ENCODE peak calls at places on chromosomes 12 and 14, in seven cellular contexts. Q is AG09319; W is nephron progenitor cell; B is foreskin keratinocyte; L is stimulated activated CD4-positive, alpha-beta T cell treated with anti-CD3 and anti-CD28 coated beads, Interleukin-2, amount 100 ng/mL, for 24 hours; H is amniotic epithelial cell; T is hippocampal formation. J is an unnamed sample.

GRCh38 chr12:131773582-131774221 is 54.5 kb upstream of the MMP17 start:
- DNase-seq in Q (no peak), W (no peak), B (no peak), L (no peak), H (no peak), T (no peak), J (no peak)

GRCh38 chr12:623172-623864 is 39.9 kb downstream of the NINJ2 start:
- DNase-seq in Q (no peak), W (no peak), B (no peak), L (no peak), H (no peak), T (no peak), J (no peak)

GRCh38 chr12:116368196-116369194 is 91.0 kb upstream of the MED13L start:
- DNase-seq in Q (no peak), W (no peak), B (no peak), L (no peak), H (no peak), T (no peak), J (no peak)

GRCh38 chr12:91562476-91562875 is 379.9 kb upstream of the DCN start:
- DNase-seq in Q (no peak), W (no peak), B (no peak), L (no peak), H (no peak), T (no peak), J (no peak)

GRCh38 chr12:17992002-17992656 is 97.9 kb downstream of the RERGL start:
- DNase-seq in Q (no peak), W (peak; percentile 52), B (peak; percentile 13), L (no peak), H (peak; percentile 34), T (peak; percentile 40), J (peak; percentile 39)

GRCh38 chr12:104480826-104481457 is 24.2 kb downstream of the CHST11 start:
- DNase-seq in Q (no peak), W (no peak), B (peak; percentile 71), L (no peak), H (peak; percentile 48), T (no peak), J (no peak)

GRCh38 chr14:99755629-99756603 is 37.3 kb upstream of the EML1 start:
- DNase-seq in Q (peak; percentile 80), W (no peak), B (no peak), L (no peak), H (peak; percentile 93), T (peak; percentile 17), J (no peak)

GRCh38 chr12:64826234-64826633 is 1.8 kb downstream of the TBC1D30 start:
- DNase-seq in Q (no peak), W (peak; percentile 83), B (peak; percentile 61), L (peak; percentile 46), H (peak; percentile 61), T (no peak), J (no peak)

GRCh38 chr12:105100998-105101397 is 6.5 kb upstream of the WASHC4 start:
- DNase-seq in Q (no peak), W (no peak), B (no peak), L (no peak), H (peak; percentile 42), T (no peak), J (no peak)

GRCh38 chr14:24911324-24912095 is 138.4 kb downstream of the STXBP6 start:
- DNase-seq in Q (peak; percentile 57), W (no peak), B (peak; percentile 30), L (no peak), H (peak; percentile 94), T (no peak), J (no peak)

GRCh38 chr12:124545508-124546418 is 21.6 kb downstream of the NCOR2 start:
- DNase-seq in Q (no peak), W (no peak), B (no peak), L (peak; percentile 49), H (peak; percentile 93), T (no peak), J (no peak)

GRCh38 chr12:6608592-6609311 is 1.6 kb upstream of the CHD4 start:
- DNase-seq in Q (no peak), W (no peak), B (no peak), L (peak; percentile 42), H (peak; percentile 43), T (no peak), J (peak; percentile 34)

GRCh38 chr12:124633269-124633953 is 66.0 kb upstream of the NCOR2 start:
- DNase-seq in Q (no peak), W (no peak), B (peak; percentile 91), L (no peak), H (peak; percentile 95), T (no peak), J (no peak)

GRCh38 chr12:70360218-70360617 is 5.9 kb upstream of the KCNMB4 start:
- DNase-seq in Q (no peak), W (no peak), B (no peak), L (no peak), H (no peak), T (no peak), J (no peak)

GRCh38 chr12:57577981-57578758 is 12.8 kb upstream of the PIP4K2C start:
- DNase-seq in Q (no peak), W (no peak), B (no peak), L (no peak), H (no peak), T (no peak), J (no peak)

GRCh38 chr14:51023964-51024363 is 70.9 kb downstream of the TRIM9 start:
- DNase-seq in Q (peak; percentile 56), W (no peak), B (no peak), L (no peak), H (no peak), T (peak; percentile 93), J (no peak)

GRCh38 chr12:12358528-12358927 is 1.6 kb downstream of the BORCS5 start:
- DNase-seq in Q (no peak), W (no peak), B (no peak), L (no peak), H (no peak), T (no peak), J (no peak)

GRCh38 chr14:76373456-76373855 is 2.5 kb upstream of the ESRRB start:
- DNase-seq in Q (no peak), W (no peak), B (peak; percentile 25), L (no peak), H (no peak), T (no peak), J (no peak)

GRCh38 chr14:50882932-50883826 is 11.3 kb downstream of the ABHD12B start:
- DNase-seq in Q (no peak), W (no peak), B (no peak), L (no peak), H (no peak), T (no peak), J (no peak)

GRCh38 chr12:79635676-79636075 is 55.1 kb downstream of the PAWR start:
- DNase-seq in Q (no peak), W (no peak), B (peak; percentile 61), L (no peak), H (peak; percentile 81), T (no peak), J (no peak)

GRCh38 chr12:110042260-110042659 is 6.1 kb downstream of the C12orf76 start:
- DNase-seq in Q (no peak), W (no peak), B (no peak), L (no peak), H (no peak), T (no peak), J (no peak)

GRCh38 chr12:56387152-56387551 is 24.5 kb upstream of the APOF start:
- DNase-seq in Q (no peak), W (peak; percentile 16), B (no peak), L (no peak), H (no peak), T (no peak), J (no peak)

GRCh38 chr12:71216725-71217579 is 59.2 kb upstream of the TSPAN8 start:
- DNase-seq in Q (peak; percentile 2), W (no peak), B (peak; percentile 39), L (no peak), H (no peak), T (peak; percentile 40), J (peak; percentile 60)

GRCh38 chr14:61183486-61183885 is 97.7 kb downstream of the TMEM30B start:
- DNase-seq in Q (no peak), W (no peak), B (no peak), L (no peak), H (no peak), T (no peak), J (no peak)

GRCh38 chr12:94289551-94290312 is 141.4 kb downstream of the PLXNC1 start:
- DNase-seq in Q (peak; percentile 32), W (no peak), B (peak; percentile 39), L (no peak), H (peak; percentile 48), T (no peak), J (no peak)

GRCh38 chr14:56185991-56186390 is 67.8 kb downstream of the PELI2 start:
- DNase-seq in Q (no peak), W (no peak), B (no peak), L (no peak), H (no peak), T (no peak), J (peak; percentile 28)

GRCh38 chr14:52124791-52125661 is 56.2 kb upstream of the NID2 start:
- DNase-seq in Q (peak; percentile 83), W (no peak), B (peak; percentile 74), L (no peak), H (peak; percentile 91), T (peak; percentile 13), J (no peak)

GRCh38 chr12:50647031-50647430 is 116.9 kb upstream of the ATF1 start:
- DNase-seq in Q (no peak), W (peak; percentile 12), B (no peak), L (no peak), H (no peak), T (no peak), J (no peak)

J was measured in BE2C.